ENCODE peak calls at places on chromosomes 7 and 10, in six cellular contexts. I is thoracic aorta, M is kidney epithelial cell, J is psoas muscle, S is neuronal stem cell, H is transverse colon. X is an unnamed sample.

GRCh38 chr10:83991986-83992753 is 147.1 kb upstream of the GHITM start:
- DNase-seq in J (no peak), H (peak), S (peak), I (no peak), M (no peak), X (peak)

GRCh38 chr7:40329601-40330153 is 194.9 kb downstream of the SUGCT start:
- DNase-seq in S (peak), I (no peak), H (no peak), M (no peak), J (no peak), X (peak)

GRCh38 chr7:148325208-148325607 is 265.4 kb upstream of the C7orf33 start:
- DNase-seq in M (no peak), H (no peak), J (no peak), S (no peak), I (no peak), X (no peak)

GRCh38 chr10:16381083-16381482 is 55.7 kb upstream of the PTER start:
- DNase-seq in I (no peak), S (no peak), J (no peak), M (peak), H (no peak), X (no peak)

GRCh38 chr10:76649723-76650127 is 987.9 kb downstream of the KCNMA1 start:
- DNase-seq in H (peak), I (no peak), S (no peak), M (peak), J (no peak), X (no peak)

GRCh38 chr7:139783647-139784385 is 6.0 kb upstream of the HIPK2 start:
- DNase-seq in H (no peak), I (no peak), S (no peak), J (no peak), M (no peak), X (no peak)

GRCh38 chr10:110524864-110525242 is 27.1 kb downstream of the DUSP5 start:
- DNase-seq in I (no peak), M (no peak), H (no peak), S (no peak), J (no peak), X (no peak)

GRCh38 chr7:141660259-141660658 is 41.7 kb downstream of the DENND11 start:
- DNase-seq in I (no peak), J (no peak), S (no peak), M (no peak), H (no peak), X (no peak)

GRCh38 chr7:95871078-95871848 is 98.9 kb downstream of the DYNC1I1 start:
- DNase-seq in S (peak), J (no peak), H (no peak), I (no peak), M (no peak), X (peak)

GRCh38 chr7:6306471-6306870 is 34.0 kb upstream of the CYTH3 start:
- DNase-seq in I (no peak), S (no peak), J (no peak), M (peak), H (no peak), X (no peak)

GRCh38 chr10:61778137-61778536 is 115.4 kb downstream of the CABCOCO1 start:
- DNase-seq in S (no peak), J (no peak), I (no peak), H (no peak), M (no peak), X (peak)

GRCh38 chr7:28408974-28409715 is 3.2 kb upstream of the CREB5 start:
- DNase-seq in S (peak), H (peak), M (peak), J (peak), I (peak), X (peak)

GRCh38 chr7:123748171-123748733 is 551 bp downstream of the WASL start:
- DNase-seq in J (peak), H (peak), M (no peak), S (peak), I (peak), X (no peak)

GRCh38 chr10:14405076-14406065 is 74.6 kb upstream of the FRMD4A start:
- DNase-seq in I (no peak), H (no peak), M (no peak), J (no peak), S (no peak), X (no peak)

GRCh38 chr7:90298145-90299038 is 22.7 kb downstream of the FAM237B start:
- DNase-seq in J (no peak), H (no peak), S (no peak), M (peak), I (no peak), X (peak)

GRCh38 chr7:155792315-155792960 is 19.8 kb downstream of the SHH start:
- DNase-seq in I (no peak), J (no peak), S (no peak), M (no peak), H (no peak), X (no peak)

GRCh38 chr7:24739306-24739705 is 18.0 kb downstream of the GSDME start:
- DNase-seq in J (no peak), M (no peak), H (no peak), I (no peak), S (no peak), X (no peak)

GRCh38 chr10:24518411-24518810 is 205.3 kb downstream of the ARHGAP21 start:
- DNase-seq in J (no peak), I (no peak), M (no peak), S (no peak), H (no peak), X (no peak)

GRCh38 chr10:102517553-102517952 is 13.8 kb downstream of the SUFU start:
- DNase-seq in I (no peak), S (no peak), J (no peak), M (no peak), H (no peak), X (no peak)

GRCh38 chr7:146670532-146670931 is 553.9 kb downstream of the CNTNAP2 start:
- DNase-seq in I (no peak), S (no peak), J (no peak), H (no peak), M (no peak), X (no peak)

GRCh38 chr7:157423348-157423747 is 86.5 kb downstream of the DNAJB6 start:
- DNase-seq in J (no peak), H (no peak), S (no peak), M (no peak), I (no peak), X (no peak)

GRCh38 chr10:74827045-74827441 is 643 bp downstream of the KAT6B start:
- DNase-seq in M (no peak), J (no peak), I (peak), H (no peak), S (no peak), X (no peak)

GRCh38 chr7:64882341-64883112 is 20.5 kb upstream of the ZNF273 start:
- DNase-seq in J (peak), I (no peak), H (peak), S (no peak), M (no peak), X (no peak)

GRCh38 chr7:152144557-152145245 is 119.2 kb downstream of the GALNT11 start:
- DNase-seq in I (no peak), M (no peak), H (no peak), J (no peak), S (no peak), X (peak)

GRCh38 chr7:104328970-104329825 is 795 bp downstream of the LHFPL3 start:
- DNase-seq in M (no peak), I (no peak), S (peak), J (no peak), H (no peak), X (no peak)

GRCh38 chr10:69558559-69558958 is 14.7 kb downstream of the NEUROG3 start:
- DNase-seq in J (no peak), M (no peak), H (no peak), I (no peak), S (no peak), X (peak)

GRCh38 chr7:39952378-39952777 is 2.3 kb downstream of the CDK13 start:
- DNase-seq in I (no peak), S (no peak), H (no peak), J (no peak), M (no peak), X (no peak)

DNA sequence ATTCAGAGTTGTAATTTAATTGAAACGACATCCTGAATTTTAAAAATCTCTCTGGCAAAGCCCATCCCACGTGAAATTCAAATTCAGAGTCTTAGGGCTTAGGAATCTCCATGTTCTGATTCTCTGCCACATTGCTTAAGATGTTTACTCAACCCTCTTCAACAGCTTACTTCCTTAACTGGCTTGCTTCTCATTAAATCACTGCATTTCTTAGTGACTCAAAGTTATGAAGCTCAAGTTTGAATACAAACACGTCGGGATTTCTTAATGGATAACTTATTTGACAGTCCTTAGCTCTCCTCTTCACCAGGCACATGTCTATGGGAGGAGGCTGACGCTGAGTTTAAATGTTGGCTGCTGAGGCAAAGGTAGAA is 300.1 kb upstream of the PITRM1 start:
- DNase-seq in J (no peak), M (peak), I (no peak), S (no peak), H (no peak), X (no peak)
- H3K4me3 ChIP-seq in J (peak), M (no peak), I (peak), S (no peak), H (peak), X (no peak)

GRCh38 chr10:98168147-98168546 is 33.7 kb downstream of the R3HCC1L start:
- DNase-seq in S (no peak), M (peak), H (no peak), I (no peak), J (no peak), X (peak)
- H3K4me3 ChIP-seq in S (no peak), M (no peak), H (no peak), I (no peak), J (no peak), X (no peak)

GRCh38 chr7:82330706-82331220 is 112.8 kb downstream of the CACNA2D1 start:
- DNase-seq in J (no peak), S (no peak), I (no peak), H (no peak), M (no peak), X (no peak)

GRCh38 chr7:82323806-82324205 is 119.8 kb downstream of the CACNA2D1 start:
- DNase-seq in I (no peak), M (no peak), H (no peak), J (no peak), S (no peak), X (no peak)

GRCh38 chr7:82331234-82331633 is 112.3 kb downstream of the CACNA2D1 start:
- DNase-seq in M (no peak), J (no peak), I (no peak), S (no peak), H (no peak), X (no peak)

GRCh38 chr7:82325416-82325815 is 118.2 kb downstream of the CACNA2D1 start:
- DNase-seq in J (no peak), M (no peak), I (no peak), H (no peak), S (no peak), X (no peak)

DNA sequence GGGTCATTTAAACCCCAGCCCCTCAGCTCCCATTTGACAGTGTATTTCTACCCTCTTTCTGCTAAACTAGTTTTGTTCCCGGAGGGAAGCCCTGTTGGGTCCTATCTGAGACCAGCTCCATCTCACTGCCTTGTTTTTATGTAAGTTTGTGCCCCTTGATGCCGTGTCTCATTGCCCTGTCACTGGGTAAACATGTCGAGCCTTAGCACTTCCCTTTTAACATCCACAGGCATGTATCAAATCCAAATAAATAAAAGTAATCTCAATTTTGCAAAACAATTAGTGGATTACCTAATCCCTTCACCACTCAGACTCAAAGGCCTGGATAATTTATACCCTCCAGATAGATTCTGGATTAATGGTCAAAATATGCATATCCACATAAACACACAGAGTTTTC is 115.7 kb downstream of the CACNA2D1 start:
- DNase-seq in M (no peak), I (no peak), S (no peak), J (no peak), H (no peak), X (no peak)
- H3K4me3 ChIP-seq in M (no peak), I (no peak), S (no peak), J (no peak), H (no peak), X (no peak)

DNA sequence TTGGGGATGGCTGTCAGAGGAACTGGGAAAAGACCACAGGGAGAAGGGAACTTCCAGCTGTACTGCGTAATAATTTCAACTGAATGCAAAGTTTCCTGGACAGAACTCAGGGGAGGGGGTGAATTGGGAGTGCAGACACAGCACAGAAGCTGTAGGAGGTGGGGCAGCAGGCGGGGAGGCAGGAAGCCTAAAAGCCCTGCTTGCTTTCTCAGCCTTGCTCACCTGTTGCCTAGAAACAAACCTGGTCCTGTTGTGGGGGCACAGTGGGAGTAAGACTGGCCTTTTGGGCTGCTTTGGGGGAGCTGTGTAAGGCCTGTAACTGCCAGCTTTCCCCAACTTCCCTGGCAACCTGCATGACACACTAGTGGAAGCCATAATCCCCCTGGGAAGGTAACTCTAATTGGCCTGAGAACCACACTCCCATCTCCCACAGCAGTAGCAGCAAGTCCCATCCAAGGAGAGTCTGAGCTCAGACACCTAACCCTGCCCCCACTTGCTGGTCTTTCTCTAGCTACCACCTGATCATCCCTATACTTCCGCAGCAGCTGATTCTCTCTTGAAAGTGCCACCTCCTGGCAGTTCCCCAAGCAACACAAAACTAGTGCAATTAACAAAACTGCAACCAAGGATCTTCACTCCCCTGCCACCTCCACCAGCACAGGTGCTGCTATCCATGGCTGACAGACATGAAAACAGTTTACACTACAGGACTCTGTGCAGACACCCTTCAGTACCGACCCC is 1239.3 kb downstream of the SORCS1 start:
- DNase-seq in H (no peak), S (no peak), J (no peak), I (no peak), M (no peak), X (no peak)
- H3K4me3 ChIP-seq in H (no peak), S (no peak), J (no peak), I (no peak), M (no peak), X (no peak)

GRCh38 chr10:107994621-107995274 is 830.2 kb upstream of the SORCS1 start:
- DNase-seq in M (no peak), J (no peak), S (no peak), H (no peak), I (no peak), X (no peak)
- H3K4me3 ChIP-seq in M (no peak), J (no peak), S (no peak), H (no peak), I (no peak), X (no peak)

DNA sequence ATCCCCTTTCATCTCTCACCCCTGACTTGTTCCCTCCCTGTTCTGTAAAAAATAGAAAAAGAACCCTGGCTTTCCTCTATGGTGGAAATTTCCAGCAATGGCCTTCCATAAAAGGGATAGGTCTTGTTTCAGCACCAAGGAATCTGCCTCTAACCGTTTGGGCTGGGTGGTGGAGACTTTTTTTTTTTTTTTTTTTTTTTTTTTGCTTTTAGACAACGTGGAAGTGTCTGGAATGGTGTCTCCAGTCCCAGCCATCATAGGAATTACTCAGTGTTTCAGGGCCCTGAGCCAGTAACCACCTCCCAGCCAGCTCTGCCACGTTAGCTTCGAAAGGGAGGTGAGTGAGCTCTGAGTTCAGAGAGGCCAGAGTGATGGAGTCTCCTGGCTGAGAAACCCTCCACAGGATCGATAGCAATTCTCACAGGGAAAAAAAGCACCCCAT is 97.3 kb upstream of the COL1A2 start:
- DNase-seq in J (peak), I (peak), H (peak), M (no peak), S (no peak), X (no peak)
- H3K4me3 ChIP-seq in J (no peak), I (peak), H (no peak), M (no peak), S (no peak), X (no peak)

X was measured in Jurkat, Clone E6-1.